ENCODE peak calls at places on chromosomes 6 and 20, in eight cellular contexts. H is ovary, O is A549, N is HepG2, L is right lobe of liver, W is endothelial cell of umbilical vein, G is IMR-90, Z is transverse colon. M is an unnamed sample.

GRCh38 chr6:121932071-121933009 is 467.1 kb upstream of the HSF2 start:
- DNase-seq in Z (no peak), N (peak; percentile 10), G (peak; percentile 95), O (no peak), L (no peak), W (peak; percentile 86), H (no peak), M (no peak)

GRCh38 chr6:42963855-42964605 is 3.5 kb downstream of the GNMT start:
- DNase-seq in O (peak; percentile 34), H (no peak), Z (peak; percentile 27), N (peak; percentile 76), G (peak; percentile 58), L (no peak), W (peak; percentile 50), M (no peak)

GRCh38 chr6:95203153-95203754 is 374.1 kb upstream of the MANEA start:
- DNase-seq in G (peak; percentile 45), H (peak; percentile 17), W (peak; percentile 6), N (peak; percentile 10), Z (no peak), L (no peak), O (no peak), M (no peak)

GRCh38 chr6:133130863-133131262 is 110.3 kb upstream of the EYA4 start:
- DNase-seq in L (no peak), Z (no peak), H (no peak), O (peak; percentile 33), W (no peak), N (peak; percentile 62), G (peak; percentile 66), M (no peak)

GRCh38 chr20:44111712-44112335 is 75.2 kb downstream of the JPH2 start:
- DNase-seq in O (no peak), L (no peak), N (no peak), W (no peak), H (no peak), Z (peak; percentile 19), G (peak; percentile 7), M (no peak)

GRCh38 chr6:130431346-130431745 is 65.5 kb downstream of the TMEM200A start:
- DNase-seq in H (no peak), Z (no peak), G (no peak), W (no peak), L (no peak), N (no peak), O (no peak), M (no peak)

GRCh38 chr6:28537509-28538140 is 11.9 kb downstream of the GPX5 start:
- DNase-seq in H (no peak), Z (no peak), O (no peak), L (no peak), W (no peak), G (peak; percentile 4), N (no peak), M (no peak)

GRCh38 chr6:22878706-22879105 is 309.3 kb downstream of the HDGFL1 start:
- DNase-seq in L (no peak), H (no peak), N (no peak), W (no peak), G (peak; percentile 15), Z (no peak), O (no peak), M (no peak)

GRCh38 chr6:35368038-35368887 is 25.9 kb downstream of the PPARD start:
- DNase-seq in N (peak; percentile 96), Z (no peak), G (peak; percentile 83), L (no peak), W (peak; percentile 33), H (no peak), O (no peak), M (no peak)

GRCh38 chr6:108875161-108875555 is 26.9 kb downstream of the ARMC2 start:
- DNase-seq in G (no peak), O (no peak), H (no peak), W (no peak), L (no peak), Z (no peak), N (no peak), M (no peak)

GRCh38 chr6:44667668-44668390 is 280.3 kb downstream of the CDC5L start:
- DNase-seq in Z (peak; percentile 41), W (no peak), L (peak; percentile 51), O (peak; percentile 18), G (no peak), N (peak; percentile 39), H (no peak), M (no peak)

GRCh38 chr6:157040191-157040590 is 263.0 kb downstream of the ARID1B start:
- DNase-seq in G (no peak), W (no peak), H (no peak), L (no peak), O (no peak), N (no peak), Z (no peak), M (no peak)

GRCh38 chr6:157035576-157035975 is 258.4 kb downstream of the ARID1B start:
- DNase-seq in H (no peak), Z (no peak), N (no peak), O (no peak), W (no peak), G (no peak), L (no peak), M (no peak)

GRCh38 chr6:157034433-157035230 is 257.5 kb downstream of the ARID1B start:
- DNase-seq in L (no peak), N (peak; percentile 54), W (peak; percentile 65), G (peak; percentile 72), O (peak; percentile 43), Z (no peak), H (no peak), M (no peak)

GRCh38 chr6:157036245-157036681 is 259.1 kb downstream of the ARID1B start:
- DNase-seq in W (no peak), H (no peak), Z (no peak), N (no peak), L (no peak), G (peak; percentile 48), O (no peak), M (no peak)

DNA sequence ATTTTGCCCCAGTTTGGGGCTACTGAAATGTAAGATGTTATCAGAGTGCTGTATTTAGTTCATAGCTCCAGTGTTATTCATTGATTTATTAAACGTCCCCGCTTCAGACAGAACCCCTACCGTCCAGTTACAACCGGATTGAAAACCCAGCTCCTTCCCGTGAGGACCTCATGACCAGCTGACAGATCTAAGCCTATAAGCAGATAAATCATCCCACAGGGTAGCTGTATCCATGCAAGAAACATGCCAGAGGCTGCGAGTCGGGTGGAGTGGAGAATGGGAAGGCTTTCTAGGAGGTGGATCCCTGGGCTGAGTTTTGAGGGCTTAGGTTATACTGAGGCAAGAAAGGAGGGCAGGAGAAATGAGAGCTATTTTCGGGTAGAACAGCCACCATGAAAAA is 260.0 kb downstream of the ARID1B start:
- DNase-seq in H (no peak), W (no peak), L (no peak), Z (no peak), G (no peak), N (no peak), O (no peak), M (no peak)
- H3K4me3 ChIP-seq in H (no peak overlapping the region), W (no peak overlapping the region), L (no peak overlapping the region), Z (no peak overlapping the region), G (no peak overlapping the region), N (no peak overlapping the region), O (no peak overlapping the region), M (no peak overlapping the region)

DNA sequence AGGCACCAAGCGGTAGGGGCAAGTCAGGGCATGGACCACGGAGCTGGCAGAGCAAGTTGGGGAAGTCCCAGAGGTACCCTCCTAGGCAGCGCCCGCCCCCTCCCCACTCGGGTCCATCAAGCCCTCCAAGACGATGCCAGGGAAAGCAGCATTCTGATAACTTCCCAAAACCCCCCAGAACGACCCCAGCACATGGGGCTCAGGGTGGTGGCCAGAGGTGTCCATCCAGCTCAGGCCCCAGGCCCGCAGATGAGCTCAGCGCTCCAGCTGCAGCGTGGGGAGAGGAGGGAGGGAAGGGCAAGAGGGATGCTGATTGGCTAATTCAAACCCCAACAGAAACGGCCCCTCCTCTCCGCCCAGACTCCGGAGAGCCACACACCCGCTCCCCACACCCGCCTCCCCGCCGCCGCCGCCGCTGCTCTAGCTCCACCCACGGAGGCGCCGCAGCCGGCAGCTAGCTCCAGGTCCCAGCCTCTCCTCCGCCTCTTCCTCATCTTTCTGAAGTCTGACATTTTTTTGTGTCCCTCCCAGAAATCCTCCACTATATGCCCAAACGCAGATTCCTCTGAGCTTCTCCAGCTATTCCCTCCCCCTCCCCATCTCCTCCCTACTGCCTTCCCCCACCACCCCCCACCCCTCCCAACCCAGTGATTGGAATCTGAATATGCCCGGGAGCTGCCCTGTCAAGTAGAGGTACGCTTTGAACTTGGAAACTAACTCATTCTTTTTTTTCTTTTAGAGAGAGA is 40.3 kb upstream of the TLDC2 start:
- DNase-seq in L (peak; percentile 85), H (peak; percentile 96), G (peak; percentile 96), Z (peak; percentile 94), O (peak; percentile 98), N (no peak), W (peak; percentile 94), M (peak; percentile 44)
- TF ChIP-seq POLR2A in L (no peak), H (peak; percentile 61), G (peak; percentile 37), Z (peak; percentile 45), O (peak; percentile 15), N (no peak), W (peak; percentile 69), M (no peak)

DNA sequence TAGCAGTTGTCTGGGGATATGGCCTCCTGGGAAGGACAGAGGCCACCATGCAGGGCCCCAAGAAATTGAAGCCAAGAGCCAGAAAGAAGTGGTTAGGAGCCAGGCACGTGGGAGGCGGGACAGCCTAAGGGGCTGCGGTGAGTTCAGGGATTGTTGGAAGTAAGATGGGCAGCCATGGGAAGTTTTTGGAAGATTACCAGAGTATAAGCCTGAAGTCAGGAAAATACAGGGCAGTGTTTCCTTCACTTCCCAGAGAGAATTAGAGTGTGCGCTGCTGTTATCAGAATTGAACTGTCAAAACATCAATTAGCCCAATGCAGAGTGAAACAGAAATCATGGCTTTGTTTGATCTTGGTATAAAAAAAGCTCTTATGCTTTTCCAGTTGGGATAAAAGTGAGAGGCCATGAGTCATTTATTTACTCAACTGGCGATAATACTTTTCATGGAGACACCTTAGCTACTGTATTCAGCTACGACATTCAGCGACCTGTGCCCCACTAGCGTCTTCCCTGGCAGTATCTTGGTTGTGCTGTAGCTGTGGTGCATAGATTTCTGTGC is 66.9 kb downstream of the PHACTR2 start:
- DNase-seq in L (no peak), H (no peak), O (peak; percentile 34), W (no peak), Z (peak; percentile 53), N (peak; percentile 85), G (peak; percentile 18), M (no peak)
- H3K4me1 ChIP-seq in L (peaks cover 16% of the 10 kb centered on the region), H (peaks cover 24% of the 10 kb centered on the region), O (peaks cover 32% of the 10 kb centered on the region), W (peaks cover 3% of the 10 kb centered on the region), Z (peaks cover 40% of the 10 kb centered on the region), N (peaks cover 70% of the 10 kb centered on the region), G (peaks cover 27% of the 10 kb centered on the region), M (peaks cover 47% of the 10 kb centered on the region)

GRCh38 chr6:30341728-30342127 is 3.2 kb upstream of the RPP21 start:
- DNase-seq in N (no peak), H (no peak), G (no peak), W (no peak), Z (no peak), O (no peak), L (no peak), M (no peak)

GRCh38 chr6:30341249-30341648 is 3.7 kb upstream of the RPP21 start:
- DNase-seq in N (no peak), Z (no peak), G (no peak), H (no peak), O (no peak), L (no peak), W (no peak), M (no peak)

GRCh38 chr6:30345852-30346251 is 896 bp downstream of the RPP21 start:
- DNase-seq in G (no peak), O (no peak), L (no peak), N (no peak), Z (no peak), W (no peak), H (no peak), M (no peak)

GRCh38 chr6:30344868-30345671 is at the start of gene RPP21:
- DNase-seq in L (peak; percentile 91), H (peak; percentile 83), N (peak; percentile 75), G (peak; percentile 70), W (peak; percentile 91), O (peak; percentile 83), Z (peak; percentile 91), M (no peak)

GRCh38 chr6:30344191-30344867 is 627 bp upstream of the RPP21 start:
- DNase-seq in L (no peak), N (no peak), Z (no peak), O (peak; percentile 17), W (no peak), G (no peak), H (no peak), M (no peak)
- H3K4me3 ChIP-seq in L (peak overlapping the region; percentile 92), N (peak overlapping the region; percentile 96), Z (peak overlapping the region; percentile 88), O (peak overlapping the region; percentile 93), W (no peak overlapping the region), G (peak overlapping the region; percentile 23), H (peak overlapping the region; percentile 90), M (peak overlapping the region; percentile 98)

M was measured in esophagus squamous epithelium.